ENCODE peak calls at places on chromosomes 12 and 14, in eight cellular contexts. One of them, this sample, is unnamed.

GRCh38 chr14:104556256-104557021 is 23.1 kb upstream of the C14orf180 start:
- DNase-seq in lower leg skin: no peak
- DNase-seq in stomach: no peak
- DNase-seq in tibial nerve: no peak
- DNase-seq in Peyer's patch: no peak
- DNase-seq in heart left ventricle: peak; percentile 19
- DNase-seq in A549: no peak
- DNase-seq in adrenal gland: no peak
- DNase-seq in this sample: no peak

GRCh38 chr12:114664661-114665320 is 19.2 kb downstream of the TBX3 start:
- DNase-seq in A549: no peak
- DNase-seq in stomach: no peak
- DNase-seq in tibial nerve: no peak
- DNase-seq in adrenal gland: no peak
- DNase-seq in lower leg skin: no peak
- DNase-seq in Peyer's patch: no peak
- DNase-seq in heart left ventricle: no peak
- DNase-seq in this sample: no peak

GRCh38 chr12:2057041-2057792 is 4.4 kb downstream of the CACNA1C start:
- DNase-seq in A549: peak; percentile 49
- DNase-seq in heart left ventricle: peak; percentile 69
- DNase-seq in stomach: peak; percentile 60
- DNase-seq in Peyer's patch: peak; percentile 78
- DNase-seq in adrenal gland: peak; percentile 54
- DNase-seq in lower leg skin: no peak
- DNase-seq in tibial nerve: peak; percentile 33
- DNase-seq in this sample: no peak

GRCh38 chr12:48160807-48161206 is 3.5 kb upstream of the ASB8 start:
- DNase-seq in heart left ventricle: no peak
- DNase-seq in Peyer's patch: no peak
- DNase-seq in stomach: no peak
- DNase-seq in tibial nerve: no peak
- DNase-seq in adrenal gland: peak; percentile 54
- DNase-seq in A549: no peak
- DNase-seq in lower leg skin: peak; percentile 34
- DNase-seq in this sample: no peak

GRCh38 chr12:105041186-105041585 is 43.1 kb downstream of the ALDH1L2 start:
- DNase-seq in stomach: no peak
- DNase-seq in adrenal gland: no peak
- DNase-seq in heart left ventricle: no peak
- DNase-seq in lower leg skin: no peak
- DNase-seq in tibial nerve: no peak
- DNase-seq in Peyer's patch: no peak
- DNase-seq in A549: no peak
- DNase-seq in this sample: no peak

GRCh38 chr14:50039734-50040400 is 76.5 kb downstream of the VCPKMT start:
- DNase-seq in stomach: no peak
- DNase-seq in lower leg skin: peak; percentile 69
- DNase-seq in Peyer's patch: peak; percentile 57
- DNase-seq in adrenal gland: peak; percentile 63
- DNase-seq in heart left ventricle: peak; percentile 53
- DNase-seq in tibial nerve: no peak
- DNase-seq in A549: peak; percentile 38
- DNase-seq in this sample: no peak

GRCh38 chr14:50088731-50089130 is 27.6 kb downstream of the VCPKMT start:
- DNase-seq in A549: no peak
- DNase-seq in heart left ventricle: no peak
- DNase-seq in adrenal gland: no peak
- DNase-seq in lower leg skin: no peak
- DNase-seq in tibial nerve: no peak
- DNase-seq in stomach: no peak
- DNase-seq in Peyer's patch: no peak
- DNase-seq in this sample: no peak

GRCh38 chr14:22339277-22339676 is 249.7 kb downstream of the DAD1 start:
- DNase-seq in stomach: peak; percentile 46
- DNase-seq in adrenal gland: peak; percentile 45
- DNase-seq in tibial nerve: peak; percentile 81
- DNase-seq in lower leg skin: peak; percentile 74
- DNase-seq in A549: no peak
- DNase-seq in Peyer's patch: peak; percentile 80
- DNase-seq in heart left ventricle: peak; percentile 87
- DNase-seq in this sample: no peak

GRCh38 chr14:73438993-73439392 is 19.4 kb downstream of the NUMB start:
- DNase-seq in heart left ventricle: no peak
- DNase-seq in adrenal gland: no peak
- DNase-seq in tibial nerve: no peak
- DNase-seq in A549: no peak
- DNase-seq in lower leg skin: no peak
- DNase-seq in stomach: no peak
- DNase-seq in Peyer's patch: no peak
- DNase-seq in this sample: no peak

GRCh38 chr12:1844223-1844622 is 23.9 kb downstream of the LRTM2 start:
- DNase-seq in adrenal gland: no peak
- DNase-seq in A549: no peak
- DNase-seq in tibial nerve: peak; percentile 6
- DNase-seq in stomach: no peak
- DNase-seq in lower leg skin: no peak
- DNase-seq in heart left ventricle: no peak
- DNase-seq in Peyer's patch: no peak
- DNase-seq in this sample: no peak

GRCh38 chr12:11202811-11203210 is 16.1 kb upstream of the TAS2R42 start:
- DNase-seq in stomach: no peak
- DNase-seq in adrenal gland: no peak
- DNase-seq in Peyer's patch: no peak
- DNase-seq in tibial nerve: no peak
- DNase-seq in heart left ventricle: no peak
- DNase-seq in A549: no peak
- DNase-seq in lower leg skin: no peak
- DNase-seq in this sample: no peak

GRCh38 chr12:124764870-124765570 is 98.6 kb downstream of the SCARB1 start:
- DNase-seq in adrenal gland: no peak
- DNase-seq in tibial nerve: peak; percentile 62
- DNase-seq in lower leg skin: peak; percentile 78
- DNase-seq in A549: no peak
- DNase-seq in heart left ventricle: no peak
- DNase-seq in Peyer's patch: no peak
- DNase-seq in stomach: no peak
- DNase-seq in this sample: no peak

GRCh38 chr12:113467514-113468364 is 3.9 kb downstream of the LHX5 start:
- DNase-seq in A549: peak; percentile 44
- DNase-seq in stomach: no peak
- DNase-seq in adrenal gland: no peak
- DNase-seq in Peyer's patch: no peak
- DNase-seq in tibial nerve: no peak
- DNase-seq in lower leg skin: no peak
- DNase-seq in heart left ventricle: no peak
- DNase-seq in this sample: peak; percentile 25

GRCh38 chr12:46938071-46938678 is 112.4 kb upstream of the SLC38A4 start:
- DNase-seq in A549: no peak
- DNase-seq in tibial nerve: no peak
- DNase-seq in adrenal gland: no peak
- DNase-seq in lower leg skin: no peak
- DNase-seq in heart left ventricle: no peak
- DNase-seq in stomach: no peak
- DNase-seq in Peyer's patch: no peak
- DNase-seq in this sample: no peak
- TF ChIP-seq POLR2A in A549: no peak
- TF ChIP-seq POLR2A in tibial nerve: no peak
- TF ChIP-seq POLR2A in adrenal gland: no peak
- TF ChIP-seq POLR2A in lower leg skin: no peak
- TF ChIP-seq POLR2A in heart left ventricle: no peak
- TF ChIP-seq POLR2A in stomach: no peak
- TF ChIP-seq POLR2A in Peyer's patch: no peak
- TF ChIP-seq POLR2A in this sample: no peak

DNA sequence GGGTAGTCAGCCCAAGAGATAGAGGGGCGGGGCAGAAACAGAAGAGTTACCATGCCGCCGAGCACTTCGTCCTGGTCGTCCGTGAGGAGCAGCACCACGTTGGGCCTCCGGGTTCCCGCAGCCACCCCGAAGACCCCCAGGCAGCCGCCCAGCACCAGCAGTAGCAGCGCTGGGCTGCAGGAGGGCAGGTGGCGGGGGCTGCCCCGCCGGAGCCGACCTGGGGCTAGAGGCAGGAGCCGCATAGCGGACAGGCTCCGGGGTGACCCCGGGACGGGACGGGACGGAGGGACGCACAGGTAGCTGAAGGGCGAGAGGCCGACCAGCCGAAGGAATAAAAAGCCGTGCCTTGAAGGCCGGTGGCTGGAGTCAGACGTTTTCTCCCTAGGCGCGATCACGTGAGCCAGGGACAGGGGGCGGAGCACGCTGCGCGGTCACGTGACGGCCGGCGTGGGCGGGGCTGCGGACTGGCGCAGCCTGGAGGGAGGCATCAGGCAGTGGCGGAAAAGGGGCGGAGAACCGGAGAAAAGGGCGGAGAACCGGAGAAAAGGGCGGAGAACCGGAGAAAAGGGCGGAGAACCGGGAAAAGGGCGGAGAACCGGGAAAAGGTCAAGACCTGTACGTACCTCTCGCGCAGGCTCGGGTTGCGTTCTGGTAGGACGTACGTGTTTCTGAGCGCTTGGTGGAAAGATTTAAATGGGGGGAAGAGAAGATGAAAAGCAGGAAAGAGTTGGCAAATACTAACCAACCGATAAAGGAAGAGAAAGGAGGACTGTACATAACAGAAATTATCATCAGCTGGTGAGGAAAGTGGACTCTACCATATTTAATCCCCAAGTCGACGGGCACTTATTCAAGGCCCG is at the start of gene GNS:
- DNase-seq in stomach: peak; percentile 97
- DNase-seq in A549: peak; percentile 94
- DNase-seq in tibial nerve: peak; percentile 96
- DNase-seq in heart left ventricle: peak; percentile 98
- DNase-seq in lower leg skin: peak; percentile 96
- DNase-seq in adrenal gland: peak; percentile 97
- DNase-seq in Peyer's patch: peak; percentile 98
- DNase-seq in this sample: peak; percentile 86
- TF ChIP-seq POLR2A in stomach: no peak
- TF ChIP-seq POLR2A in A549: peak; percentile 52
- TF ChIP-seq POLR2A in tibial nerve: peak; percentile 45
- TF ChIP-seq POLR2A in heart left ventricle: peak; percentile 70
- TF ChIP-seq POLR2A in lower leg skin: no peak
- TF ChIP-seq POLR2A in adrenal gland: peak; percentile 84
- TF ChIP-seq POLR2A in Peyer's patch: peak; percentile 30
- TF ChIP-seq POLR2A in this sample: no peak

GRCh38 chr12:63668028-63668799 is at the start of gene DPY19L2:
- DNase-seq in tibial nerve: peak; percentile 30
- DNase-seq in A549: peak; percentile 91
- DNase-seq in adrenal gland: peak; percentile 83
- DNase-seq in lower leg skin: peak; percentile 41
- DNase-seq in heart left ventricle: peak; percentile 92
- DNase-seq in stomach: peak; percentile 43
- DNase-seq in Peyer's patch: peak; percentile 54
- DNase-seq in this sample: no peak
- TF ChIP-seq POLR2A in tibial nerve: peak; percentile 20
- TF ChIP-seq POLR2A in A549: no peak
- TF ChIP-seq POLR2A in adrenal gland: peak; percentile 53
- TF ChIP-seq POLR2A in lower leg skin: no peak
- TF ChIP-seq POLR2A in heart left ventricle: peak; percentile 31
- TF ChIP-seq POLR2A in stomach: no peak
- TF ChIP-seq POLR2A in Peyer's patch: no peak
- TF ChIP-seq POLR2A in this sample: no peak

GRCh38 chr12:110403146-110403974 is at the start of gene ANAPC7:
- DNase-seq in stomach: peak; percentile 90
- DNase-seq in Peyer's patch: peak; percentile 95
- DNase-seq in heart left ventricle: peak; percentile 93
- DNase-seq in adrenal gland: peak; percentile 94
- DNase-seq in A549: peak; percentile 96
- DNase-seq in tibial nerve: peak; percentile 74
- DNase-seq in lower leg skin: peak; percentile 88
- DNase-seq in this sample: peak; percentile 73
- TF ChIP-seq POLR2A in stomach: no peak
- TF ChIP-seq POLR2A in Peyer's patch: peak; percentile 31
- TF ChIP-seq POLR2A in heart left ventricle: no peak
- TF ChIP-seq POLR2A in adrenal gland: peak; percentile 44
- TF ChIP-seq POLR2A in A549: peak; percentile 88
- TF ChIP-seq POLR2A in tibial nerve: no peak
- TF ChIP-seq POLR2A in lower leg skin: no peak
- TF ChIP-seq POLR2A in this sample: no peak

DNA sequence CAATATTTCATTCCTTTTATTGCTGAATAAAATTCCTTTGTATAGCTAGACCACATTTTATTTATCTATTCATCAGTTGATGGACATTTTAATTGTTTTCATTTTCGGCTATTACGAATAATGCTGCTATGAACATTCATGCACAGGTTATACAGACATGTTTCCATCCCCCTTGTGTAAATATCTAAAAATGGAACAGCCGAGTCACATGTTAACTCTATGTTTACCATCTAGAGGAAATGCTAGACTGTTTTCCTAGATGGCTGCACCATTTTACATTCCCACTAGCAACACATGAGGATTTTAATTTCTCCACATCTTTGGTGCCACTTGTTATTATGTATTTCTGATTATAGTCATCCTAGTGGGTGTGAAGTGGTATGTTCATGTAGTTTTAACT is 49.2 kb downstream of the HECTD4 start:
- DNase-seq in stomach: no peak
- DNase-seq in lower leg skin: no peak
- DNase-seq in heart left ventricle: no peak
- DNase-seq in Peyer's patch: no peak
- DNase-seq in tibial nerve: no peak
- DNase-seq in adrenal gland: no peak
- DNase-seq in A549: no peak
- DNase-seq in this sample: no peak
- TF ChIP-seq POLR2A in stomach: no peak
- TF ChIP-seq POLR2A in lower leg skin: no peak
- TF ChIP-seq POLR2A in heart left ventricle: no peak
- TF ChIP-seq POLR2A in Peyer's patch: no peak
- TF ChIP-seq POLR2A in tibial nerve: no peak
- TF ChIP-seq POLR2A in adrenal gland: no peak
- TF ChIP-seq POLR2A in A549: no peak
- TF ChIP-seq POLR2A in this sample: no peak

GRCh38 chr12:122888232-122888752 is 7.6 kb downstream of the VPS37B start:
- DNase-seq in Peyer's patch: peak; percentile 88
- DNase-seq in heart left ventricle: peak; percentile 73
- DNase-seq in adrenal gland: peak; percentile 67
- DNase-seq in tibial nerve: no peak
- DNase-seq in stomach: peak; percentile 86
- DNase-seq in lower leg skin: peak; percentile 77
- DNase-seq in A549: peak; percentile 84
- DNase-seq in this sample: no peak
- TF ChIP-seq POLR2A in Peyer's patch: peak; percentile 54
- TF ChIP-seq POLR2A in heart left ventricle: no peak
- TF ChIP-seq POLR2A in adrenal gland: peak; percentile 64
- TF ChIP-seq POLR2A in tibial nerve: no peak
- TF ChIP-seq POLR2A in stomach: peak; percentile 22
- TF ChIP-seq POLR2A in lower leg skin: no peak
- TF ChIP-seq POLR2A in A549: no peak
- TF ChIP-seq POLR2A in this sample: no peak

DNA sequence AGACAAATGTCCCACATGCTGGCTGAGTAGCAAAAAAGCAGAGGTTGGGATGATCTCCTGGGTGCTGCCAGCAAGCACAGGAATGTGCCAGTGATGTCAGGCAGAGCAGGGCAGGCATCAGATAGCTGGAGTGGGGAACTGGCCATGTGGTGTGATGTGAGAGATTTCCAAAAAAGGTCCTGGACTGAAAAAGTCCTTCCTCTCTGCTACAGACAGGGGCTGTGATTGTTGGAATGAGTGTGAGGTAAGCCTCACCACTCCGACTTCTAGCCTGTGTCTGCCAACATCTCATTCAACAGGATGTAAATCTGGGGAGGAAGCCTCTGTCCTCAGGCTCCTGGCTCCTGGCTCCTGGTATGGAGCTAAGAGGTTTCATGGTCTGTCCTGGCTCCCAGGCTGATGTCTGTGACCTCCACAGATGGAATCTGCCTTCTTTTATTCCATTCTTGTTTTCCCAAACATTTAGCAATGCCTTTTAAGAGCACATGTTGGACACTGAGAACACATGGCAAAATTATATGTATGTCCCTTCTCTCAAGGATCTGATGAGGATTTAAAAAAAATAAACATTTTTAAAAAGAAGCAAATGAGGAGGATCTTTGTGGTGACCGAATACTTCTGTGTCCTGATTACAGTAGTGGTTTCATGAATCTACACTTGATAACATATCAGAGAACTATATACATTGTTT is 50.1 kb upstream of the STK38L start:
- DNase-seq in tibial nerve: no peak
- DNase-seq in A549: peak; percentile 37
- DNase-seq in Peyer's patch: no peak
- DNase-seq in lower leg skin: no peak
- DNase-seq in adrenal gland: no peak
- DNase-seq in heart left ventricle: peak; percentile 80
- DNase-seq in stomach: no peak
- DNase-seq in this sample: no peak
- TF ChIP-seq POLR2A in tibial nerve: no peak
- TF ChIP-seq POLR2A in A549: no peak
- TF ChIP-seq POLR2A in Peyer's patch: no peak
- TF ChIP-seq POLR2A in lower leg skin: no peak
- TF ChIP-seq POLR2A in adrenal gland: no peak
- TF ChIP-seq POLR2A in heart left ventricle: peak; percentile 68
- TF ChIP-seq POLR2A in stomach: no peak
- TF ChIP-seq POLR2A in this sample: no peak

This sample was measured in GM12891.